ENCODE peak calls at places on chromosome 3, in four cellular contexts. V is aorta; S is effector memory CD4-positive, alpha-beta T cell; B is OCI-LY7. E is an unnamed sample. For H3K4me1 and H3K36me3, the result is how much of the 10 kb centered on the place peaks cover.

GRCh38 chr3:2568929-2569328 is 470.3 kb downstream of the CNTN4 start:
- DNase-seq in V (no peak), B (no peak), S (no peak), E (no peak)

GRCh38 chr3:195809291-195809785 is 2.4 kb downstream of the MUC4 start:
- DNase-seq in B (no peak), V (peak), S (no peak), E (no peak)

GRCh38 chr3:9196009-9196408 is 53.4 kb downstream of the SRGAP3 start:
- DNase-seq in S (no peak), B (no peak), V (no peak), E (no peak)

GRCh38 chr3:106212658-106213222 is 343.9 kb upstream of the CBLB start:
- DNase-seq in B (no peak), V (no peak), S (no peak), E (no peak)

GRCh38 chr3:124078978-124079911 is 87.3 kb upstream of the ROPN1 start:
- DNase-seq in B (peak), S (no peak), V (no peak), E (no peak)

GRCh38 chr3:115548611-115549010 is 74.7 kb upstream of the GAP43 start:
- DNase-seq in V (no peak), S (no peak), B (no peak), E (no peak)

GRCh38 chr3:148158210-148158609 is 539.5 kb upstream of the AGTR1 start:
- DNase-seq in B (no peak), V (no peak), S (no peak), E (no peak)

GRCh38 chr3:38177175-38177574 is 11.8 kb downstream of the OXSR1 start:
- DNase-seq in B (no peak), S (no peak), V (no peak), E (no peak)

GRCh38 chr3:133464573-133464972 is 64.7 kb downstream of the BFSP2 start:
- DNase-seq in B (peak), V (no peak), S (no peak), E (no peak)

GRCh38 chr3:131692356-131692755 is 189.6 kb upstream of the MRPL3 start:
- DNase-seq in B (no peak), V (no peak), S (no peak), E (no peak)

GRCh38 chr3:127485396-127486170 is 105.0 kb downstream of the TPRA1 start:
- DNase-seq in S (no peak), V (peak), B (no peak), E (no peak)

GRCh38 chr3:54706783-54707182 is 221.1 kb downstream of the LRTM1 start:
- DNase-seq in B (no peak), S (no peak), V (no peak), E (no peak)

GRCh38 chr3:125683067-125683844 is 88.0 kb upstream of the OSBPL11 start:
- DNase-seq in S (no peak), V (no peak), B (no peak), E (no peak)

GRCh38 chr3:100463002-100463401 is 29.4 kb upstream of the TMEM45A start:
- DNase-seq in S (no peak), V (no peak), B (peak), E (no peak)

GRCh38 chr3:23811117-23811487 is 5.3 kb downstream of the UBE2E1 start:
- DNase-seq in B (no peak), V (no peak), S (no peak), E (no peak)
- H3K4me1 ChIP-seq in B (under half), V (under half), S (under half), E (under half)

GRCh38 chr3:97940034-97940433 is 32.2 kb downstream of the RIOX2 start:
- DNase-seq in S (no peak), B (no peak), V (no peak), E (no peak)

GRCh38 chr3:97935842-97936241 is 36.4 kb downstream of the RIOX2 start:
- DNase-seq in S (no peak), V (no peak), B (no peak), E (no peak)

GRCh38 chr3:97934980-97935695 is 37.1 kb downstream of the RIOX2 start:
- DNase-seq in B (no peak), V (no peak), S (no peak), E (no peak)

GRCh38 chr3:97937205-97937604 is 35.0 kb downstream of the RIOX2 start:
- DNase-seq in B (no peak), S (no peak), V (no peak), E (no peak)

GRCh38 chr3:97938444-97938843 is 33.8 kb downstream of the RIOX2 start:
- DNase-seq in B (no peak), S (no peak), V (no peak), E (no peak)
- H3K36me3 ChIP-seq in B (under half), S (under half), V (under half), E (under half)

DNA sequence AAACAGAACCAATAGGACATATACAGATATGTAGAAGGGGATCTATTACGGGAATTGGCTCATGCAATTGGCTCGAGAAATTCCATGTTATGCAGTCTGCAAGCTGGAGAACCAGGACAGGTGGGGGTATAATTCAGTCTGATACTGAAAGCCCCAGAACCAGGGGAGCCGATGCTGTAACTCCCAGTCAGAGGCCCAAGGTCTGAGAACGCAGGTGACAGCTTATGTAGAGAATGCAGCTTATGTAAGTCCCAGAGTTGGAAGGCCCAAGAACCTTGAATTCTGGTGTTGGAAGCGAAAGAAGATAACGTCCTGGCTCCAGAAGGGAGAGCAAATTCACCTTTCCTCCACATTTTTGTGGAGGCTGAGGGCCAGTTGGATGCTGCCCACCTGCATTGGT is 62.7 kb downstream of the CCNL1 start:
- DNase-seq in S (no peak), V (no peak), B (no peak), E (no peak)
- H3K4me1 ChIP-seq in S (under half), V (under half), B (under half), E (under half)

GRCh38 chr3:172226831-172227230 is 187.5 kb downstream of the FNDC3B start:
- DNase-seq in S (no peak), B (no peak), V (no peak), E (no peak)

GRCh38 chr3:172223870-172224269 is 184.5 kb downstream of the FNDC3B start:
- DNase-seq in B (no peak), V (no peak), S (no peak), E (no peak)

GRCh38 chr3:172222474-172223071 is 183.2 kb downstream of the FNDC3B start:
- DNase-seq in B (no peak), V (no peak), S (no peak), E (no peak)

GRCh38 chr3:172224560-172225214 is 185.3 kb downstream of the FNDC3B start:
- DNase-seq in B (no peak), S (no peak), V (no peak), E (no peak)

DNA sequence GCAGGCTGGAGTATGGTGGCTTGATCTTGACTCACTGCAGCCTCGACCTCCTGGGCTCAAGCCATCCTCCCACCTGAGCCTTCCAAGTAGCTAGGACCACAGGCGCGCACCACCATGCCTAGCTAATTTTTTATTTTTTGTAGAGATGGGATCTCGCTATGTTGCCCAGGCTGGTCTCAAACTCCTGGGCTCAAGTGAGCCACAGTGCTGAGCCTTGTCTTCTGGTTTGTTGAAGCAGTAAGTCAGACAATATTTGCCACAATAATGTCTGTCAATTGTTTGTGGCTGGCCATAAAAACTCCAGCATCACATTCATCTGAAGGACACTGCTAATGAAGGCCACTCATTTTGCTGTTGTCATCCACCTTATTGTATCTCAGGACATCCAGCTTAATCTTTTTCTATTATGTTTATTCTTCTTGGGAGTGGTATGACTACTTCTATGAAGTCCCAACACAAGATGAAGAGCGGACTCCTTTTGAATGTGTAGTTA is 185.9 kb downstream of the FNDC3B start:
- DNase-seq in V (no peak), S (no peak), B (no peak), E (no peak)
- H3K36me3 ChIP-seq in V (under half), S (under half), B (under half), E (under half)

GRCh38 chr3:122975924-122976293 is 51.7 kb downstream of the SEMA5B start:
- DNase-seq in V (no peak), S (no peak), B (peak), E (no peak)

GRCh38 chr3:122975163-122975923 is 52.2 kb downstream of the SEMA5B start:
- DNase-seq in B (peak), S (no peak), V (no peak), E (no peak)

GRCh38 chr3:122977645-122978466 is 49.7 kb downstream of the SEMA5B start:
- DNase-seq in S (no peak), V (peak), B (no peak), E (no peak)

GRCh38 chr3:122974764-122975162 is 52.8 kb downstream of the SEMA5B start:
- DNase-seq in S (no peak), V (peak), B (no peak), E (no peak)

GRCh38 chr3:122973893-122974615 is 53.5 kb downstream of the SEMA5B start:
- DNase-seq in B (no peak), V (peak), S (no peak), E (no peak)
- H3K4me1 ChIP-seq in B (under half), V (under half), S (under half), E (under half)

GRCh38 chr3:12910356-12911099 is 69.2 kb upstream of the RPL32 start:
- DNase-seq in S (no peak), V (no peak), B (no peak), E (no peak)
- H3K36me3 ChIP-seq in S (half or more), V (under half), B (half or more), E (under half)

GRCh38 chr3:66392512-66392911 is 108.3 kb downstream of the LRIG1 start:
- DNase-seq in S (no peak), B (no peak), V (no peak), E (no peak)

GRCh38 chr3:66395635-66396034 is 105.2 kb downstream of the LRIG1 start:
- DNase-seq in B (no peak), V (no peak), S (no peak), E (no peak)

GRCh38 chr3:66392966-66393485 is 107.8 kb downstream of the LRIG1 start:
- DNase-seq in S (no peak), B (no peak), V (no peak), E (no peak)

GRCh38 chr3:66394261-66395249 is 106.3 kb downstream of the LRIG1 start:
- DNase-seq in V (no peak), B (no peak), S (no peak), E (no peak)

GRCh38 chr3:66393486-66394260 is 107.1 kb downstream of the LRIG1 start:
- DNase-seq in V (no peak), S (peak), B (peak), E (peak)
- H3K4me1 ChIP-seq in V (under half), S (under half), B (under half), E (under half)